ENCODE peak calls at places on chromosomes 13 and 19, in seven cellular contexts. W is right cardiac atrium, O is stomach, X is adrenal gland, S is H9, Z is heart left ventricle, Q is heart right ventricle. L is an unnamed sample. For H3K4me1, the result is how much of the 10 kb centered on the place peaks cover.

GRCh38 chr19:19170053-19170945 is at the start of gene MEF2B:
- DNase-seq in O (peak), Q (peak), X (peak), Z (peak), S (peak), W (peak), L (peak)

GRCh38 chr13:42355841-42356575 is 84.1 kb downstream of the AKAP11 start:
- DNase-seq in S (no peak), Z (no peak), X (no peak), O (no peak), W (no peak), Q (no peak), L (no peak)

GRCh38 chr13:35484384-35484783 is 7.9 kb upstream of the MAB21L1 start:
- DNase-seq in O (no peak), W (no peak), Q (no peak), X (no peak), Z (no peak), S (no peak), L (no peak)

GRCh38 chr13:60795219-60795618 is 398.2 kb downstream of the TDRD3 start:
- DNase-seq in Q (no peak), S (no peak), Z (no peak), O (no peak), W (no peak), X (no peak), L (no peak)

GRCh38 chr19:51398096-51398704 is 7.8 kb upstream of the C19orf84 start:
- DNase-seq in Q (no peak), W (no peak), Z (no peak), O (no peak), S (no peak), X (no peak), L (no peak)

GRCh38 chr19:10502524-10503001 is 593 bp downstream of the KEAP1 start:
- DNase-seq in X (peak), S (peak), W (peak), Q (peak), O (peak), Z (peak), L (peak)

GRCh38 chr19:55018216-55018615 is 19.8 kb downstream of the GP6 start:
- DNase-seq in S (no peak), W (no peak), O (no peak), Q (no peak), Z (no peak), X (no peak), L (no peak)

GRCh38 chr19:51320258-51320657 is 8.8 kb downstream of the IGLON5 start:
- DNase-seq in S (no peak), X (peak), Q (no peak), W (no peak), Z (no peak), O (no peak), L (no peak)

GRCh38 chr13:48838193-48839000 is 137.3 kb upstream of the FNDC3A start:
- DNase-seq in W (no peak), S (no peak), X (no peak), Z (no peak), O (no peak), Q (no peak), L (no peak)

GRCh38 chr13:97298816-97299215 is 76.7 kb downstream of the MBNL2 start:
- DNase-seq in S (no peak), O (no peak), W (no peak), Z (no peak), Q (no peak), X (no peak), L (no peak)

GRCh38 chr19:7670150-7670784 is 1.4 kb downstream of the RETN start:
- DNase-seq in W (no peak), Q (no peak), S (no peak), O (no peak), Z (no peak), X (no peak), L (no peak)

GRCh38 chr13:98471895-98472294 is 105.0 kb downstream of the STK24 start:
- DNase-seq in Z (peak), X (no peak), Q (peak), O (peak), S (no peak), W (peak), L (peak)
- H3K4me1 ChIP-seq in Z (under half), X (under half), Q (under half), O (half or more), S (under half), W (under half), L (half or more)

GRCh38 chr13:59621791-59622190 is 541.9 kb downstream of the DIAPH3 start:
- DNase-seq in W (no peak), Q (no peak), X (no peak), S (no peak), O (no peak), Z (no peak), L (no peak)
- H3K4me1 ChIP-seq in W (under half), Q (under half), X (under half), S (under half), O (under half), Z (under half), L (under half)

GRCh38 chr19:28482221-28482620 is 730.7 kb downstream of the UQCRFS1 start:
- DNase-seq in W (no peak), O (no peak), X (no peak), Z (no peak), Q (no peak), S (peak), L (no peak)
- H3K4me1 ChIP-seq in W (under half), O (under half), X (under half), Z (under half), Q (under half), S (under half), L (under half)

DNA sequence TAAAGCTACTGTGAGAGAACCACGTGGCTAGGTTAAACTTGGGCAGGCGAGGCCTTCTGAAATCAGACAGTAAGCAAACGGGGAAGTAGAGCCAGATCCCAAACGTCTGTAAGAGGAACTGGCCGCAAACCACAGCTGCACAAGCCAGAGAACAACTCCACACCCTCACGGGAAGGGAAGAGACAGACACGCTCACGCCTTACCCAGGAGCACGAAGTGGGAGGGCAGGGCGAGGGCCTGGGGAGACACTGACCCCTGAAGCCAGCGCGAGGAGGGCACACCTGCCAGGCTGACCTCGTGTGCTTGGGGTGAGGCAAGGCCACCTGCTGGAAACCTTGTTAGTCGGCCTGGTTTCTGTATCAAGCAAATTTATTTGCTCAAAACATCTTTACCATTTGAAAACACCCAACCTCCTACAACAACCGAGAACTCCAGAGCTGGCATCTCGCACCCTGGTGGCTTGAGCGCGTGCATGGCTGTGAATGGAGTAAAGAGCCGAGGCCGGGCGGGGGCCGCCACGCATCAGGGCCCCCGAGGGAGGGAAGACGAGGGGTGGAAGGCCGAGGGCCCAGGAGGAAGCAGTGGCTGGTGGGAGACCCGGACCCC is 7.3 kb downstream of the POLR2E start:
- DNase-seq in Q (no peak), X (no peak), S (no peak), O (no peak), W (peak), Z (peak), L (no peak)
- H3K4me1 ChIP-seq in Q (under half), X (under half), S (under half), O (under half), W (under half), Z (under half), L (under half)

GRCh38 chr13:112718318-112718717 is 28.5 kb downstream of the ATP11A start:
- DNase-seq in O (no peak), Z (no peak), Q (no peak), W (no peak), S (no peak), X (no peak), L (no peak)
- H3K4me1 ChIP-seq in O (under half), Z (under half), Q (under half), W (under half), S (under half), X (under half), L (under half)

GRCh38 chr13:110913322-110913721 is 1.5 kb downstream of the ANKRD10 start:
- DNase-seq in X (no peak), W (no peak), O (peak), S (no peak), Q (no peak), Z (no peak), L (no peak)
- H3K4me1 ChIP-seq in X (under half), W (under half), O (half or more), S (under half), Q (half or more), Z (under half), L (half or more)

DNA sequence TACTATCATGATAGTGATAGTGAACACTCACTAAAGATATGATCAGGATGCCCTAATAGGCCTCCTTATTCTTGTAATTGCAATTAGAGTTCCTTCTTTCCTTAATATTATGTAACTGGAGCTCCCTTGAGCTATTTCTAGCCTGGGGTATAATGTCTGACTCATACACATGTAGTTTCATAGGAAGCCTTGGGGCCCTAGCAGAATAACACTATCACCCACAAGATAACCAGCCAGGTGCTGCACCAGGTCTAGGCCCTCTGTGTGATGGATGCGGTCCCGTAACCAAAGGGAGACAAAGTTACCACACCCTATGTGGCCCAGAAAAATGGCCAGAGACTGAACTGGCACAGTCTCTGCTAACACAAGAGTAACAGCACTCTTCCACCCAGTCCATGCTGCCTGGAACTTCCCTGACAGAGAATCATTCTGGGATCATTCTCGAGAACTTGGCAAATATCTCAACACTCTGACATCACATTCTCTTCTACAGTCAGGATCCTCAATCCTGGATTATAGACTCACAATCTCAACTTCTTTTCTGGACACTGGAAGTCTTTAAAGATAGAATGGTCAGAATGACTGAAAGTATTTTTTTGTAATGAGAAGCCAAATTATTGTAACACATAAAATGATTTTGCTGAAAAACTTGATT is 32.6 kb upstream of the IGFL4 start:
- DNase-seq in Q (no peak), Z (no peak), O (no peak), W (no peak), X (no peak), S (no peak), L (no peak)
- H3K4me1 ChIP-seq in Q (under half), Z (under half), O (under half), W (under half), X (under half), S (under half), L (under half)

L was measured in left ventricle myocardium inferior.